ENCODE peak calls at places on chromosomes 3 and 15, in eight cellular contexts. P is neural progenitor cell, W is mammary epithelial cell, N is small intestine, Q is ELR, C is nucleus accumbens, B is NB4, Z is MV-4-11. D is an unnamed sample.

GRCh38 chr15:30670056-30670455 is 44.1 kb downstream of the ARHGAP11B start:
- DNase-seq in P (no peak), W (no peak), N (no peak), Q (peak), C (no peak), B (no peak), Z (no peak), D (no peak)

GRCh38 chr15:39934415-39935044 is 615 bp downstream of the EIF2AK4 start:
- DNase-seq in P (peak), W (peak), N (peak), Q (peak), C (peak), B (peak), Z (no peak), D (no peak)

GRCh38 chr15:52980446-52980845 is 190.3 kb upstream of the ONECUT1 start:
- DNase-seq in P (no peak), W (no peak), N (no peak), Q (no peak), C (peak), B (no peak), Z (no peak), D (no peak)

GRCh38 chr3:58051196-58051595 is 43.0 kb downstream of the FLNB start:
- DNase-seq in P (no peak), W (peak), N (no peak), Q (peak), C (no peak), B (peak), Z (peak), D (peak)

GRCh38 chr3:128282392-128283196 is 129.3 kb downstream of the EEFSEC start:
- DNase-seq in P (no peak), W (no peak), N (no peak), Q (no peak), C (peak), B (no peak), Z (no peak), D (peak)

GRCh38 chr3:23105048-23105447 is 98.1 kb upstream of the UBE2E2 start:
- DNase-seq in P (no peak), W (no peak), N (no peak), Q (no peak), C (no peak), B (no peak), Z (no peak), D (no peak)

GRCh38 chr15:44804303-44805046 is 68.1 kb downstream of the TRIM69 start:
- DNase-seq in P (no peak), W (no peak), N (no peak), Q (no peak), C (no peak), B (no peak), Z (no peak), D (no peak)

GRCh38 chr3:138496436-138496835 is 62.0 kb downstream of the ESYT3 start:
- DNase-seq in P (no peak), W (no peak), N (no peak), Q (no peak), C (no peak), B (no peak), Z (no peak), D (no peak)

GRCh38 chr3:153967260-153967659 is 153.9 kb upstream of the ARHGEF26 start:
- DNase-seq in P (no peak), W (no peak), N (no peak), Q (peak), C (no peak), B (no peak), Z (no peak), D (no peak)

GRCh38 chr3:61725851-61726333 is 164.5 kb downstream of the PTPRG start:
- DNase-seq in P (peak), W (peak), N (peak), Q (peak), C (no peak), B (no peak), Z (no peak), D (peak)